ENCODE peak calls at places on chromosomes 5 and 9, in four cellular contexts. K is transverse colon; M is CD4-positive, alpha-beta memory T cell; R is A549. C is an unnamed sample. For H3K4me1, the result is how much of the 10 kb centered on the place peaks cover.

GRCh38 chr9:19124430-19124793 is 2.9 kb downstream of the PLIN2 start:
- DNase-seq in M (no peak), R (no peak), K (no peak), C (no peak)

GRCh38 chr5:36724429-36725332 is 118.3 kb downstream of the SLC1A3 start:
- DNase-seq in M (peak), K (peak), R (peak), C (peak)

GRCh38 chr9:111866976-111867375 is 29.6 kb upstream of the UGCG start:
- DNase-seq in R (no peak), M (peak), K (no peak), C (no peak)

GRCh38 chr5:97131139-97131710 is 11.2 kb downstream of the LIX1 start:
- DNase-seq in K (no peak), M (no peak), R (no peak), C (no peak)

GRCh38 chr5:142866563-142867275 is 96.5 kb downstream of the ARHGAP26 start:
- DNase-seq in K (no peak), M (peak), R (peak), C (peak)

GRCh38 chr5:151549713-151550112 is 41.4 kb downstream of the FAT2 start:
- DNase-seq in M (no peak), K (no peak), R (no peak), C (no peak)

GRCh38 chr5:109987355-109987754 is 297.6 kb downstream of the MAN2A1 start:
- DNase-seq in M (no peak), K (no peak), R (no peak), C (no peak)

GRCh38 chr5:52998552-52999313 is 9.6 kb downstream of the ITGA2 start:
- DNase-seq in R (no peak), K (no peak), M (no peak), C (no peak)

GRCh38 chr5:1442222-1443144 is 2.8 kb downstream of the SLC6A3 start:
- DNase-seq in R (no peak), K (no peak), M (no peak), C (no peak)

GRCh38 chr5:127571314-127571713 is 53.9 kb downstream of the PRRC1 start:
- DNase-seq in K (no peak), M (no peak), R (no peak), C (no peak)

GRCh38 chr5:52767766-52768480 is 19.8 kb upstream of the ITGA1 start:
- DNase-seq in R (no peak), K (no peak), M (no peak), C (no peak)

GRCh38 chr9:127179633-127180401 is 57.4 kb upstream of the ANGPTL2 start:
- DNase-seq in M (no peak), R (no peak), K (peak), C (no peak)

GRCh38 chr9:78021692-78022091 is 9.9 kb downstream of the GNAQ start:
- DNase-seq in R (no peak), M (no peak), K (peak), C (no peak)

GRCh38 chr9:23683021-23683431 is 143.0 kb downstream of the ELAVL2 start:
- DNase-seq in M (no peak), R (no peak), K (no peak), C (no peak)

GRCh38 chr5:39459091-39459490 is 34.3 kb upstream of the DAB2 start:
- DNase-seq in K (no peak), R (no peak), M (no peak), C (no peak)

GRCh38 chr5:137828664-137829063 is 39.0 kb upstream of the MYOT start:
- DNase-seq in M (no peak), R (no peak), K (no peak), C (no peak)

GRCh38 chr5:175797521-175798038 is 73.8 kb upstream of the CPLX2 start:
- DNase-seq in R (no peak), K (no peak), M (no peak), C (no peak)

GRCh38 chr9:14692918-14693861 is at the start of gene ZDHHC21:
- DNase-seq in M (peak), K (peak), R (peak), C (peak)

GRCh38 chr5:125679522-125679921 is 743.7 kb upstream of the GRAMD2B start:
- DNase-seq in M (no peak), R (no peak), K (no peak), C (no peak)

GRCh38 chr9:15142903-15143534 is 164.0 kb downstream of the TTC39B start:
- DNase-seq in R (peak), M (peak), K (no peak), C (peak)

GRCh38 chr9:135329571-135330306 is 149.8 kb upstream of the PPP1R26 start:
- DNase-seq in K (no peak), R (no peak), M (no peak), C (no peak)

GRCh38 chr5:174750720-174751119 is 26.3 kb downstream of the MSX2 start:
- DNase-seq in K (no peak), M (no peak), R (no peak), C (no peak)

GRCh38 chr5:165559645-165560044 is 2054.2 kb downstream of the MAT2B start:
- DNase-seq in M (no peak), R (no peak), K (no peak), C (no peak)

GRCh38 chr5:112146323-112146848 is 272.7 kb downstream of the EPB41L4A start:
- DNase-seq in R (no peak), K (no peak), M (no peak), C (no peak)

GRCh38 chr9:132637351-132637750 is 32.4 kb downstream of the DDX31 start:
- DNase-seq in K (peak), R (no peak), M (no peak), C (no peak)

GRCh38 chr9:93459432-93459847 is 6.1 kb upstream of the FAM120AOS start:
- DNase-seq in M (no peak), K (no peak), R (no peak), C (peak)

GRCh38 chr9:135392511-135392910 is 87.1 kb upstream of the PPP1R26 start:
- DNase-seq in R (no peak), K (no peak), M (no peak), C (no peak)

GRCh38 chr5:157266286-157267007 is 524 bp downstream of the CYFIP2 start:
- DNase-seq in R (peak), M (peak), K (peak), C (peak)

GRCh38 chr9:123571240-123571639 is 215.2 kb downstream of the CRB2 start:
- DNase-seq in M (no peak), K (no peak), R (no peak), C (no peak)

GRCh38 chr5:4022991-4023390 is 427.4 kb downstream of the IRX1 start:
- DNase-seq in R (no peak), M (no peak), K (no peak), C (no peak)

GRCh38 chr9:100637787-100638186 is 59.9 kb downstream of the CAVIN4 start:
- DNase-seq in R (no peak), K (no peak), M (no peak), C (no peak)

GRCh38 chr9:114671605-114672004 is 10.4 kb downstream of the TEX48 start:
- DNase-seq in K (no peak), R (no peak), M (no peak), C (no peak)

GRCh38 chr9:110048976-110049698 is 158.8 kb downstream of the C9orf152 start:
- DNase-seq in M (peak), K (no peak), R (peak), C (peak)

GRCh38 chr9:29211681-29212589 is 1638.7 kb upstream of the C9orf72 start:
- DNase-seq in K (peak), R (peak), M (peak), C (no peak)

DNA sequence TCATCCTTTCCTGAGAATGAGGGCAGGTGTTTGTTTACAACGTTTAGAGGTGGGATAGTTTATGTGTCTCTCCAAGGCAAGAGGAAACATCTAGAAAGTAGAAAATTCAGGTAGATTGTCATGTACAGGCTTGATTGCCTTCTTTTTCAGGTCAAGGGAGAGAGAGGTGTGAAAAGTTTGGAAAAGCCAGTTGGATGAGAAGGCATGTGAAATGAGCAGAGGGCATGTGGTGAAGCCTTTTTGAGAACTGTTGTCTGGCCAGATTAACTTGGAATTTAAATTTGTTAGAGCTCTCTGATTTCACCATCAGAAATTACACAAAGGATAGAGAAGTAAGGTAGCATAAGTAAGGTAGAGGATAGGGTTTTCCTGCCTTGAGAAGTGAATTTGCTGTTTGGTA is 74.6 kb downstream of the SNX24 start:
- DNase-seq in K (no peak), M (no peak), R (no peak), C (no peak)
- H3K4me1 ChIP-seq in K (under half), M (under half), R (under half), C (under half)

DNA sequence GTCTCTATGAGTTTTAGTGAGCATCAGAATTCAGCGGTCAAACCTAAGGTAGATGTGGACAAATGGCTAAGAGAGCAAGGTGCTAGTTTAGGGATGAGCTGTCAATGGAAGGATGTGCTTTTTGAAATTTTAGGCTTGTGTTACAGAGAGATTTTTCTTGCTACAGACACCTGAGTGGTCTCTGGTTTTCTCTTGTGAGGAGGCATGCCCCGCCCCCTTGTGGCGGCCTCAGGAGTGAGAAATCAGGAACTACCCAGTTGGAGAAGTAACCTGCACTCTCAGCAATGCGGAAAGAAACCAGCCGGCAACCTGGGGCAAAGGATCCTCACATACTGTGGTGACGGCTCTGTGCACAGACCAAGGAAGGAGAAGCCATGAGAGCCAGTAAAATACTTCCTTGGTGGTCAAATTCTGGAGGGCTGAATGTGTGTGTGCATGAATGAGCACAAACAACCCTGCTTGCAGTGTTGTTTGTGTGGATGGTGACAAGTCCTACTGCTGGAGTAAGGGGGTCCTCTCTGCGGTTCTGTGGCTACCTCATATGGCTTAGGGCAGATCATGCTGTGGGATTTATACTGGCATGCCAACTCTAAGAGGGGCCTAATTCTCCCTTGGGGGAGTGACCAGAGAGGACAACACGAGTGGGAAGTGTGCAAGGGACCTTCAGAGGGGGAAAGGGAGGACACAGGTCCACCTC is 16.7 kb upstream of the HSD17B4 start:
- DNase-seq in M (peak), K (peak), R (peak), C (peak)
- H3K4me3 ChIP-seq in M (no peak), K (no peak), R (no peak), C (no peak)

GRCh38 chr9:34568783-34569182 is 20.7 kb downstream of the CNTFR start:
- DNase-seq in K (no peak), R (no peak), M (no peak), C (no peak)
- H3K4me1 ChIP-seq in K (under half), R (under half), M (under half), C (under half)

DNA sequence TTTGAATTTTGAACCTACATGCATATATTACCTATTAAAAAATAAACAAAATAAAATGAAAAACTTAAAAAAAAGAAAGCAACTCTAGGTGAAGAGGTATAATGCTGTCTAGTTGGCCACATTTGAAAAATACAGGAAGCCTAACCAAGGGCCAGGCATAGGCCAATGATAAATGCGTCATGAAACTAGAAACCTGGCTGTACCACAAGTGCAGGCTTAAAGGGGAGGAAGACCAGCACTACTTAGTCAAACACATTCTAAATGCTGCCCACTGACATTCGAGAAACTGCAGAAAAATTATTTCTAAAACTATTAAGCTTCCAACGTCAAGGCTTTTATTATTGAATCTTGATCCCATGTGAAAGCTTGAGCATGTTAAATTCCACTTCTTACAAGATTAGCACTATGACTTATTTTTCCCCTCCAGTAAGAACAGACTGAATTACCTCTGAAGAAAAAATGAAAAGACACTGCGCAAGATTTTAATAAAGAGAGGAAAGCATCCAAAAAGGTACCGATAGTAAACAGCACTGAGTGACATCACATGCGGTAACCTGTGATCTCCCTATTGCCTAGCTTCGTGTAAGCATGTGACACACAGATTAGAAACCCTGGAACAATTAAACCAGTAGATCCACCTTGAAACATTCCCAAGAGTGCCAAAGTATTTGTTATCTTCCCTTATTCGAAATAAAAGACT is 16.2 kb downstream of the CDC14B start:
- DNase-seq in K (no peak), R (no peak), M (no peak), C (no peak)
- H3K4me3 ChIP-seq in K (no peak), R (no peak), M (no peak), C (no peak)